ENCODE peak calls at places on chromosomes 13 and 19, in four cellular contexts. L, X, H and S are unnamed samples.

GRCh38 chr13:75353786-75354193 is 128.2 kb downstream of the TBC1D4 start:
- DNase-seq in L (no peak), X (peak; percentile 51), H (no peak), S (no peak)

GRCh38 chr19:38713227-38713649 is 31.0 kb downstream of the CAPN12 start:
- DNase-seq in L (no peak), H (no peak), X (no peak), S (no peak)

GRCh38 chr19:43765109-43765876 is 10.5 kb upstream of the SMG9 start:
- DNase-seq in X (peak; percentile 97), L (peak; percentile 55), H (no peak), S (no peak)

GRCh38 chr19:33502991-33503790 is 18.4 kb downstream of the PEPD start:
- DNase-seq in H (peak; percentile 10), X (no peak), L (no peak), S (peak; percentile 18)

GRCh38 chr19:18049390-18049789 is 37.3 kb downstream of the IL12RB1 start:
- DNase-seq in L (no peak), H (no peak), X (peak; percentile 57), S (no peak)

GRCh38 chr13:29362849-29363604 is 232.5 kb downstream of the SLC7A1 start:
- DNase-seq in H (peak; percentile 61), L (no peak), X (peak; percentile 33), S (peak; percentile 52)

GRCh38 chr13:99992912-99993311 is 11.3 kb downstream of the ZIC2 start:
- DNase-seq in X (peak; percentile 83), H (no peak), L (no peak), S (no peak)

GRCh38 chr13:20714563-20715339 is 11.3 kb downstream of the IL17D start:
- DNase-seq in H (no peak), X (peak; percentile 95), L (no peak), S (no peak)

GRCh38 chr19:342128-342455 is 2.5 kb downstream of the MIER2 start:
- DNase-seq in X (no peak), H (no peak), L (no peak), S (no peak)

GRCh38 chr19:18900700-18901502 is 4.9 kb upstream of the CERS1 start:
- DNase-seq in L (no peak), X (no peak), H (no peak), S (no peak)

GRCh38 chr13:113730145-113730750 is 28.8 kb upstream of the TMEM255B start:
- DNase-seq in X (no peak), L (no peak), H (no peak), S (no peak)

DNA sequence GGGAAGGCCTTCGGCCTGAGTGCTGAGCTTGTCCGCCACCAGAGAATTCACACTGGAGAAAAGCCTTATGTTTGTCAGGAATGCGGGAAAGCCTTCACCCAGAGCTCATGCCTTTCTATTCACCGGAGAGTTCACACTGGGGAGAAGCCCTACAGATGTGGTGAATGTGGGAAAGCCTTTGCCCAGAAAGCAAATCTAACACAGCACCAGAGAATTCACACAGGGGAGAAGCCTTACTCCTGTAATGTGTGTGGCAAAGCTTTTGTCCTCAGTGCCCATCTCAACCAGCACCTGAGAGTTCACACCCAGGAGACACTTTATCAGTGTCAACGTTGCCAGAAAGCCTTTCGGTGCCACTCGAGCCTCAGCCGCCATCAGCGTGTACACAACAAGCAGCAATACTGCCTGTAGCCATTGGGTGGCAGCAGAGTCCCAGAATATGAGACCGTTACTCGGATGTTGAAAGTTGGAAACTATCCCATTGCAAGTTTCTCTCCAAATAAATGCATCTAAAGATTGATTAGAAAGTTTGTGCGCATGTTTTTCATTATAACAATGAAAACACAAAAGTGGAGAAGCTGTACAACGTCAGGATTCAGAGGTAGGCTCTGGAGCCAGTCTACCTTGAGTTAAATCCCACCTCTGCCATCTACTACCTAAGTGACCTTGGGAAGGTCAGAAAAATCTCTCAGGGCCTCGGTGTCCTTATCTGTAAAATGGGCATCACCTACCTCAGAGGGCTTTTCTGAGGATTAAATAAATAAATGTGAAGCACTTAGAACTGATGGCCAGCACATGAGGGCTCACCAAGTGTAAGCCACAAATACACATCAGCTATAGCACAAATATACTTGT is 21.1 kb downstream of the ZNF473 start:
- DNase-seq in X (no peak), H (peak; percentile 75), L (no peak), S (peak; percentile 38)
- TF ChIP-seq CTCF in X (peak; percentile 44), H (peak; percentile 86), L (no peak), S (peak; percentile 61)

GRCh38 chr19:48258350-48258749 is 2.6 kb upstream of the CARD8 start:
- DNase-seq in X (peak; percentile 18), L (no peak), H (no peak), S (no peak)

GRCh38 chr19:48254529-48254970 is 1.2 kb downstream of the CARD8 start:
- DNase-seq in X (no peak), H (no peak), L (no peak), S (no peak)

GRCh38 chr19:48252625-48253024 is 3.1 kb downstream of the CARD8 start:
- DNase-seq in X (no peak), L (no peak), H (no peak), S (no peak)

GRCh38 chr19:48253999-48254398 is 1.7 kb downstream of the CARD8 start:
- DNase-seq in L (no peak), H (no peak), X (no peak), S (no peak)

GRCh38 chr19:48255376-48256303 is at the start of gene CARD8:
- DNase-seq in L (peak; percentile 73), H (peak; percentile 65), X (peak; percentile 92), S (peak; percentile 62)
- TF ChIP-seq CTCF in L (no peak), H (no peak), X (no peak), S (no peak)

DNA sequence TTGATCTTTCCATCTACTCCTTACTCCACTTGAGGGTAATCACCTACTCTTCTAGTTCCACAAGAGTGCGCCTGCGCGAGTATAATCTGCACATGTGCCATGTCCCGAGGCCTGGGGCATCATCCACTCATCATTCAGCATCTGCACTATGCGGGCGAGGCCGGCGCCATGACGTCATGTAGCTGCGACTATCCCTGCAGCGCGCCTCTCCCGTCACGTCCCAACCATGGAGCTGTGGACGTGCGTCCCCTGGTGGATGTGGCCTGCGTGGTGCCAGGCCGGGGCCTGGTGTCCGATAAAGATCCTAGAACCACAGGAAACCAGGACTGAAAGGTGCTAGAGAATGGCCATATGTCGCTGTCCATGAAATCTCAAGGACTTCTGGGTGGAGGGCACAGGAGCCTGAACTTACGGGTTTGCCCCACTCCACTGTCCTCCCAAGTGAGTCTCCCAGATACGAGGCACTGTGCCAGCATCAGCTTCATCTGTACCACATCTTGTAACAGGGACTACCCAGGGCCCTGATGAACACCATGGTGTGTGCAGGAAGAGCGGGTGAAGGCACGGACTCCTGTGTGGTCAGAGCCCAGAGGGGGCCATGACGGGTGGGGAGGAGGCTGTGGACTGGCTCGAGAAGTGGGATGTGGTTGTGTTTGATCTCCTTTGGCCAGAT is 2.7 kb upstream of the KLK2 start:
- DNase-seq in X (no peak), L (no peak), H (no peak), S (no peak)
- TF ChIP-seq CTCF in X (no peak), L (no peak), H (no peak), S (no peak)

DNA sequence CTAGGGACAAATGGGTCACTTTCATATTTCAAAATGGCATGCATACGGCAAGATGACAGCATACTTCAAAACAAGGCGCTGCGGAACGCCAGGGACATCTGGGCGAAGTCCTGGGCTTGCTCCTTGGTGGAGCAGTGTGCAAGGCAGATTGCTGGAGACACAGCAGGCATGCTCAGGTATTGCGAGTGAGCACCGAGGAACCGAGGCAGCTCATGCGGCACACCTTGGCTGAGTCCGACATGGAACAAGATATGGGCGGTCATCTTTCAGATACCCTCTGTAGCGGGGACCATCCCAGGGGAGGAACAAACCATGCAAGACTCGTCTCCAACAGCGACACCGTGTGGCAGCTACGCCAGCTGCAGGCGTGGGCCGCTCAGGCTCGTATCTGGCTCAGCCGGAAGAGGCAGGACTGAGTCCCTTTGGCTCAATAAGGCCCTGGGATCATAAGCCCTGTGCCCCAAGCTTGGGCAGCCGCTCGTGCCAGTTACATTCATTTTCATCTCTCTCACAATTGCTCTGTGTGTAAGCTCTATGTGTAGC is 112.4 kb downstream of the NUFIP1 start:
- DNase-seq in L (no peak), X (no peak), H (peak; percentile 44), S (peak; percentile 6)
- TF ChIP-seq CTCF in L (no peak), X (peak; percentile 43), H (peak; percentile 57), S (peak; percentile 59)

GRCh38 chr13:39783051-39783450 is 127.6 kb downstream of the COG6 start:
- DNase-seq in L (no peak), X (no peak), H (no peak), S (no peak)
- TF ChIP-seq CTCF in L (no peak), X (no peak), H (no peak), S (no peak)

GRCh38 chr19:41928754-41929535 is 696 bp upstream of the ERFL start:
- DNase-seq in H (no peak), X (no peak), L (no peak), S (no peak)
- TF ChIP-seq CTCF in H (no peak), X (no peak), L (no peak), S (no peak)

GRCh38 chr19:2201473-2202148 is 34.5 kb downstream of the PLEKHJ1 start:
- DNase-seq in X (no peak), H (no peak), L (no peak), S (no peak)

GRCh38 chr19:2197270-2197669 is 33.5 kb downstream of the DOT1L start:
- DNase-seq in H (no peak), L (no peak), X (no peak), S (no peak)

GRCh38 chr19:2199861-2200623 is 36.1 kb downstream of the PLEKHJ1 start:
- DNase-seq in X (no peak), H (no peak), L (no peak), S (no peak)

GRCh38 chr19:2198317-2198716 is 34.6 kb downstream of the DOT1L start:
- DNase-seq in L (no peak), H (no peak), X (no peak), S (no peak)

GRCh38 chr19:2199215-2199614 is 35.5 kb downstream of the DOT1L start:
- DNase-seq in H (peak; percentile 60), L (no peak), X (no peak), S (peak; percentile 13)
- TF ChIP-seq CTCF in H (peak; percentile 65), L (no peak), X (peak; percentile 38), S (peak; percentile 54)